ENCODE peak calls at places on chromosomes 12 and 14, in four cellular contexts. One of them, this sample, is unnamed.

GRCh38 chr12:11576104-11576503 is 73.4 kb upstream of the ETV6 start:
- DNase-seq in GM12878: peak; percentile 86
- DNase-seq in HL-60: no peak
- DNase-seq in K562: no peak
- DNase-seq in this sample: no peak

GRCh38 chr12:32490801-32491200 is 91.4 kb downstream of the FGD4 start:
- DNase-seq in HL-60: no peak
- DNase-seq in K562: no peak
- DNase-seq in GM12878: no peak
- DNase-seq in this sample: no peak

GRCh38 chr14:105196228-105196960 is 15.3 kb upstream of the NUDT14 start:
- DNase-seq in GM12878: no peak
- DNase-seq in K562: peak; percentile 25
- DNase-seq in HL-60: no peak
- DNase-seq in this sample: no peak

GRCh38 chr14:58836303-58836702 is 198.5 kb downstream of the DACT1 start:
- DNase-seq in K562: no peak
- DNase-seq in HL-60: no peak
- DNase-seq in GM12878: no peak
- DNase-seq in this sample: no peak

GRCh38 chr14:23409475-23409874 is 1.4 kb upstream of the MYH6 start:
- DNase-seq in HL-60: no peak
- DNase-seq in GM12878: no peak
- DNase-seq in K562: no peak
- DNase-seq in this sample: peak; percentile 44

GRCh38 chr12:32917094-32917611 is 20.6 kb upstream of the PKP2 start:
- DNase-seq in HL-60: no peak
- DNase-seq in GM12878: no peak
- DNase-seq in K562: no peak
- DNase-seq in this sample: no peak

GRCh38 chr12:53735556-53735955 is 8.3 kb upstream of the CALCOCO1 start:
- DNase-seq in HL-60: no peak
- DNase-seq in GM12878: no peak
- DNase-seq in K562: no peak
- DNase-seq in this sample: no peak

GRCh38 chr12:104677441-104678089 is 220.8 kb downstream of the CHST11 start:
- DNase-seq in HL-60: no peak
- DNase-seq in GM12878: no peak
- DNase-seq in K562: no peak
- DNase-seq in this sample: no peak

GRCh38 chr12:120404271-120404670 is 33.6 kb upstream of the COX6A1 start:
- DNase-seq in GM12878: no peak
- DNase-seq in HL-60: no peak
- DNase-seq in K562: no peak
- DNase-seq in this sample: no peak

GRCh38 chr14:72830356-72830755 is 63.5 kb downstream of the DPF3 start:
- DNase-seq in K562: no peak
- DNase-seq in HL-60: no peak
- DNase-seq in GM12878: no peak
- DNase-seq in this sample: no peak

GRCh38 chr14:69699743-69700309 is 67.1 kb upstream of the SRSF5 start:
- DNase-seq in HL-60: no peak
- DNase-seq in K562: no peak
- DNase-seq in GM12878: no peak
- DNase-seq in this sample: no peak

GRCh38 chr12:116497051-116497529 is 62.1 kb upstream of the MAP1LC3B2 start:
- DNase-seq in GM12878: no peak
- DNase-seq in K562: no peak
- DNase-seq in HL-60: no peak
- DNase-seq in this sample: no peak

GRCh38 chr14:75476274-75476995 is 45.8 kb upstream of the BATF start:
- DNase-seq in GM12878: no peak
- DNase-seq in K562: no peak
- DNase-seq in HL-60: no peak
- DNase-seq in this sample: no peak

GRCh38 chr12:118650586-118650960 is 274.2 kb downstream of the SUDS3 start:
- DNase-seq in HL-60: no peak
- DNase-seq in GM12878: no peak
- DNase-seq in K562: peak; percentile 29
- DNase-seq in this sample: no peak

GRCh38 chr14:92556255-92556741 is 42.7 kb downstream of the RIN3 start:
- DNase-seq in GM12878: no peak
- DNase-seq in HL-60: no peak
- DNase-seq in K562: no peak
- DNase-seq in this sample: no peak

GRCh38 chr12:62834971-62835547 is 99.9 kb downstream of the PPM1H start:
- DNase-seq in HL-60: no peak
- DNase-seq in GM12878: peak; percentile 26
- DNase-seq in K562: no peak
- DNase-seq in this sample: no peak

GRCh38 chr14:29197557-29197956 is 431.0 kb downstream of the FOXG1 start:
- DNase-seq in HL-60: no peak
- DNase-seq in K562: no peak
- DNase-seq in GM12878: no peak
- DNase-seq in this sample: no peak

GRCh38 chr12:111344254-111344875 is 24.5 kb downstream of the PHETA1 start:
- DNase-seq in GM12878: no peak
- DNase-seq in K562: no peak
- DNase-seq in HL-60: no peak
- DNase-seq in this sample: no peak

GRCh38 chr12:106652510-106653015 is 69.8 kb downstream of the RFX4 start:
- DNase-seq in K562: no peak
- DNase-seq in GM12878: no peak
- DNase-seq in HL-60: no peak
- DNase-seq in this sample: no peak

GRCh38 chr14:98244162-98244948 is 1027.6 kb downstream of the BCL11B start:
- DNase-seq in K562: no peak
- DNase-seq in HL-60: no peak
- DNase-seq in GM12878: no peak
- DNase-seq in this sample: no peak

GRCh38 chr14:98249476-98249875 is 1022.5 kb downstream of the BCL11B start:
- DNase-seq in HL-60: no peak
- DNase-seq in K562: no peak
- DNase-seq in GM12878: no peak
- DNase-seq in this sample: no peak

GRCh38 chr14:98244966-98245569 is 1026.9 kb downstream of the BCL11B start:
- DNase-seq in HL-60: no peak
- DNase-seq in K562: no peak
- DNase-seq in GM12878: no peak
- DNase-seq in this sample: no peak

GRCh38 chr14:98252819-98253218 is 1019.2 kb downstream of the BCL11B start:
- DNase-seq in HL-60: no peak
- DNase-seq in GM12878: no peak
- DNase-seq in K562: no peak
- DNase-seq in this sample: no peak

DNA sequence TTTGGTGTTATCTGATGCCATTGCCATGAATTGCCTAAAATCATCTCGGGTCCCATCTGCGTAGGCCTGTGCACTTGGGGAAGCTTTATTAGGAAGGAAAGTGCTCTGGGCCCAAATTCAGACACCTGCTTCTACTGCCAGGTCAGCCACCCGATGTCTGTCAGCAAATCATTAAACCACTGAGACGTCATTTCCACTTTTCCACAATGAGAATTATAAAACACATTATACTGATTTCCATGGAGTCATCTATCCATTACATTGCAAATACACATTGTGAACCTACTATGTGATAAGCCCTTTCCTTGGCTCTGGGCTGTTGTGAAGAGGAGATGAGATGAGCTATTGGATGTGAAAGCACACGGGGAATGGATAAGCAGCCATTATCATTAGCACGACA is 1022.9 kb downstream of the BCL11B start:
- DNase-seq in HL-60: no peak
- DNase-seq in K562: no peak
- DNase-seq in GM12878: no peak
- DNase-seq in this sample: no peak
- TF ChIP-seq SPI1 in HL-60: no peak
- TF ChIP-seq SPI1 in K562: no peak
- TF ChIP-seq SPI1 in GM12878: no peak
- TF ChIP-seq SPI1 in this sample: no peak

GRCh38 chr14:66378712-66379111 is 107.5 kb upstream of the CCDC196 start:
- DNase-seq in HL-60: no peak
- DNase-seq in K562: no peak
- DNase-seq in GM12878: no peak
- DNase-seq in this sample: no peak

GRCh38 chr14:66381765-66382164 is 104.4 kb upstream of the CCDC196 start:
- DNase-seq in HL-60: no peak
- DNase-seq in GM12878: no peak
- DNase-seq in K562: no peak
- DNase-seq in this sample: no peak

GRCh38 chr14:66380143-66380542 is 106.0 kb upstream of the CCDC196 start:
- DNase-seq in HL-60: no peak
- DNase-seq in K562: no peak
- DNase-seq in GM12878: no peak
- DNase-seq in this sample: no peak

GRCh38 chr14:66383271-66383670 is 102.9 kb upstream of the CCDC196 start:
- DNase-seq in K562: no peak
- DNase-seq in HL-60: no peak
- DNase-seq in GM12878: no peak
- DNase-seq in this sample: no peak

DNA sequence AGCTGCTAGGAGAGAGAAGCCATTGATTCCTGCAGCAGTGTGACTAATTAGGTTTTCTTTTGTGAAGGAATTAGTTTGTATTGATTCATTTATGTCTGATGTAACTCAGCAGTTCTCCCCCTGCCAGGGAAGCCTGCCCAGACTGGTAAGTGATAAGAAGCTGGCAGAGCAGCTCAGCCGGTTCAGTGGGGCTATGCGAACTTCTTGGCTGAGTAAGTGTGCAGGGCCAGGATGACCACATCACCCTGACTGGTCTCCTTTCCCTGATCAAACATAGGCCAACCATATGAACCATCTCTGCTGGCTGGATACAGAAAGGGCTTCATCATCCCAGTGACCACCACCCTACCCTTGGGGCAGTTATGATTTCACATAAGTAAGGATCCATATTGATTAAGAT is 107.1 kb upstream of the CCDC196 start:
- DNase-seq in K562: no peak
- DNase-seq in GM12878: no peak
- DNase-seq in HL-60: no peak
- DNase-seq in this sample: no peak
- TF ChIP-seq SPI1 in K562: no peak
- TF ChIP-seq SPI1 in GM12878: no peak
- TF ChIP-seq SPI1 in HL-60: no peak
- TF ChIP-seq SPI1 in this sample: no peak

DNA sequence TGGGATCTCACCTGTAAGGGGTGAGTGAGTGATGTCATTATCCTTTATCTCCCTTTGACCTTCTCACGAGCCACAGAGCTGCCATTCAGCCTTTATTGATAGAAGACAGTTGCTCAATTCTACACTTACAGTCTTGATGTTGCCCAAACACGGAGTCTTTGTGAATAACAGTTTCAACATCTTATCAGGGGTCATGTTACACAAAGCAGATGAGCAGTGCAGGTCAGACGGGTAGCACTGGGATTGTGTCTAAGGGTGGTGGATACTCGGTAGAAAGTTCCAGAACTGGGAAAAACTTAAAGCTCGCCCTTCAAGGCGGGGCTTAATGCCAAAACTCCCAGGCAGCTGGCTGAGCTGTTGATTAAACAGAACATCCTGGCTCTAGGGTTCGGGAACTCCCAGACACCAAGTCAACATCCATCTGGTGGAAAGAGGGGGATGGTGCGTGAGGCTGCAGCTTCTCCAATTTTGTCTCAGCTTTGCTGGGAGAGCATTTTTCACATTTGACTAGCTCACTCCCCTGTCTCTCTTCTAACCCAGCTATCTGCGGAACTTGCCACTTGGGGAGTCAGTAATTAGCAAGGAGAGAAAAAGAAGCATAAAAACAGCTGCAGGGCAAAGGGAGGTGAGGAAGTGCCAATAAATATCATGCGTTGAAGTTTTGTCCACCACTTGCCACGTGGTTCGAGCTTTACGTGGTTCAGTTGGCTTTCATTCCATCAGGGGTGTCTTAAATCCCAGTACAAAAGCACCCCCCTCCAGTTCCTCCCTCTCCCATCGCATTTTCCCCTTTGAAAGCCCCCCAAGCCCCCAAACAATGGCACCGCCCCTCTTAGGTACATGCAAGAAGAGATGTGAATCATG is 31.0 kb downstream of the FOXN4 start:
- DNase-seq in GM12878: no peak
- DNase-seq in K562: no peak
- DNase-seq in HL-60: peak; percentile 40
- DNase-seq in this sample: no peak
- TF ChIP-seq SPI1 in GM12878: no peak
- TF ChIP-seq SPI1 in K562: no peak
- TF ChIP-seq SPI1 in HL-60: no peak
- TF ChIP-seq SPI1 in this sample: no peak

GRCh38 chr14:100541621-100542560 is 45.3 kb downstream of the BEGAIN start:
- DNase-seq in HL-60: no peak
- DNase-seq in GM12878: no peak
- DNase-seq in K562: no peak
- DNase-seq in this sample: no peak
- TF ChIP-seq SPI1 in HL-60: no peak
- TF ChIP-seq SPI1 in GM12878: no peak
- TF ChIP-seq SPI1 in K562: no peak
- TF ChIP-seq SPI1 in this sample: no peak

GRCh38 chr12:80794506-80794905 is 77.8 kb downstream of the MYF5 start:
- DNase-seq in GM12878: no peak
- DNase-seq in K562: no peak
- DNase-seq in HL-60: no peak
- DNase-seq in this sample: no peak
- TF ChIP-seq SPI1 in GM12878: no peak
- TF ChIP-seq SPI1 in K562: no peak
- TF ChIP-seq SPI1 in HL-60: no peak
- TF ChIP-seq SPI1 in this sample: no peak

GRCh38 chr12:88876867-88877266 is 296.6 kb upstream of the KITLG start:
- DNase-seq in GM12878: no peak
- DNase-seq in HL-60: no peak
- DNase-seq in K562: no peak
- DNase-seq in this sample: no peak
- TF ChIP-seq SPI1 in GM12878: no peak
- TF ChIP-seq SPI1 in HL-60: no peak
- TF ChIP-seq SPI1 in K562: no peak
- TF ChIP-seq SPI1 in this sample: no peak

GRCh38 chr14:76480426-76480825 is 104.5 kb downstream of the ESRRB start:
- DNase-seq in K562: no peak
- DNase-seq in HL-60: no peak
- DNase-seq in GM12878: no peak
- DNase-seq in this sample: no peak
- TF ChIP-seq SPI1 in K562: no peak
- TF ChIP-seq SPI1 in HL-60: no peak
- TF ChIP-seq SPI1 in GM12878: no peak
- TF ChIP-seq SPI1 in this sample: no peak

This sample was measured in GM12891.